ENCODE peak calls at places on chromosomes 4 and X, in nine cellular contexts. C, G, P, K, Y, E, U, S and Z are unnamed samples. For H3K9me3 and H3K27me3, the result is how much of the 10 kb centered on the place peaks cover.

GRCh38 chr4:56424697-56425514 is 10.5 kb downstream of the PPAT start:
- DNase-seq in C (peak), G (no peak), P (peak), K (no peak), Y (peak), E (peak), U (no peak), S (no peak), Z (no peak)

GRCh38 chrX:71871367-71871766 is 39.3 kb upstream of the NHSL2 start:
- DNase-seq in C (no peak), G (no peak), P (peak), K (no peak), Y (peak), E (no peak), U (no peak), S (no peak), Z (no peak)

GRCh38 chrX:67587946-67588624 is 44.3 kb downstream of the AR start:
- DNase-seq in C (no peak), G (peak), P (no peak), K (no peak), Y (no peak), E (no peak), U (no peak), S (no peak), Z (no peak)

GRCh38 chrX:154351183-154352011 is 23.0 kb downstream of the FLNA start:
- DNase-seq in C (no peak), G (no peak), P (no peak), K (no peak), Y (no peak), E (no peak), U (no peak), S (no peak), Z (peak)

GRCh38 chr4:95551653-95552052 is 2.9 kb upstream of the UNC5C start:
- DNase-seq in C (no peak), G (no peak), P (no peak), K (no peak), Y (no peak), E (peak), U (no peak), S (no peak), Z (no peak)

GRCh38 chrX:104098919-104099318 is 13.4 kb upstream of the ZCCHC18 start:
- DNase-seq in C (no peak), G (no peak), P (no peak), K (no peak), Y (no peak), E (no peak), U (no peak), S (no peak), Z (no peak)

GRCh38 chr4:112664611-112665010 is 27.7 kb downstream of the LARP7 start:
- DNase-seq in C (no peak), G (no peak), P (peak), K (no peak), Y (no peak), E (no peak), U (no peak), S (no peak), Z (no peak)

GRCh38 chr4:1040344-1041146 is 29.1 kb downstream of the FGFRL1 start:
- DNase-seq in C (no peak), G (no peak), P (no peak), K (no peak), Y (no peak), E (no peak), U (no peak), S (no peak), Z (no peak)

DNA sequence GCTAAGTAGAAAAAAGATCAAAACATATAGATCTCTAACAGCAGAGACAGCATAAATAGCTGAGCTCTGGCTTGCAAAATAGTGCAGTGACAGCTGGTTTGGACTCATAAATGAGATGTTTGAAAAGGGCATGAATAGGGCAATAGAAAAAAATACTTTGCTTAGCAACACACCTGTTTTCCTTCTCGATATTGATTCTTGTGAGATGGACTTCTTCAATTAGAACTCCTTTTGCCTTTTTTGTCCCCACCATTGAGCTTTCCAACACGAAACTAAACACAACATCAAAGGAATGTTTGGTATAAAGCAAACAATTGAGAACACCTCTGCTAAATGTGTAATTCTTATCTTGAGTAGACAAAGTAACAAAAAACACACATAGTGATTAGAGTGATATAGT is 726.3 kb downstream of the RAPGEF2 start:
- DNase-seq in C (no peak), G (no peak), P (no peak), K (no peak), Y (no peak), E (no peak), U (no peak), S (no peak), Z (no peak)
- H3K9me3 ChIP-seq in C (under half), G (under half), P (under half), K (under half), Y (under half), E (under half), U (under half), S (under half), Z (under half)

DNA sequence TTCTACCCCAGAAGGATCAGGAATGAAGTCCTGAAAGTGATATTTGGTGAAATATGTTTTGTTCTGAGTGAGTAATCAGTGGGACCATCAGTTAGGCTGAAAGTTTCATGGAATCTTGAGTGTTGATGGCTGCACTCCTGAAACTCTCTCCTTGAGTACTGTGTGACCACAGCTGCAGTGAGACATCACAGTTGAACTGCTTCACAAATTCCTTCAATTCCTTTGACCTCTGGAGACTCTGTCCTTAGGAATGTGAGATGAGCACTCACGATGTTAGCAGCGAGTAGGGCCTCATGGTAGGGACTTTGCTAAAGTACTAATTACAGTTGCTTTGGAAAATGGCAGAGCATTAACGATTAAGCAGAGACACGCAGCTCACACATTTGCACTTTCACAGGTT is 142.9 kb upstream of the SLC4A4 start:
- DNase-seq in C (no peak), G (peak), P (peak), K (peak), Y (no peak), E (no peak), U (no peak), S (no peak), Z (no peak)
- H3K27me3 ChIP-seq in C (under half), G (under half), P (under half), K (under half), Y (under half), E (under half), U (under half), S (under half), Z (under half)

DNA sequence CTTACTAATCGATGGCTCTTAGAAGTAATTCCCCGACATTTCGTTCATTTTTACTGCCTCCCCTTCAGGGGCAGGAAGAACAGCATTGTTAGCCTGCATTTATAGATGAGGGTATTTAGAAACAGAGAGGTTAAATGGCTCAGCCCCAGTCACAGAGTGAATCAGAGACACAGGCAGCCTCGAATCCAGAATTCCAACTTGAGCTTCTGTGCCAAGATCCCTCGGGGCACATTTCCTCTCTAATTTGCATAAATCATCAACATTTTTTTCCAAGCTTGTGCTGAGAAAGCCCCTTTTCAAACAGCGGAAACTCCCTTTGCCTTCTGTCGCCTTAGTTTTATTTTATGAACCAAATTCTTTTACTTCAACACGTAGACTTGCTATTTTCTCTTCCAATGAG is 91.3 kb upstream of the BCOR start:
- DNase-seq in C (no peak), G (no peak), P (no peak), K (no peak), Y (no peak), E (peak), U (no peak), S (no peak), Z (no peak)
- H3K9me3 ChIP-seq in C (under half), G (under half), P (under half), K (under half), Y (under half), E (under half), U (under half), S (under half), Z (under half)

GRCh38 chr4:121541696-121542095 is 155.1 kb downstream of the ANXA5 start:
- DNase-seq in C (no peak), G (no peak), P (no peak), K (no peak), Y (no peak), E (no peak), U (no peak), S (no peak), Z (no peak)
- H3K27me3 ChIP-seq in C (under half), G (under half), P (under half), K (under half), Y (under half), E (under half), U (under half), S (under half), Z (under half)